ENCODE peak calls at places on chromosomes 16 and 17, in ten cellular contexts. D is K562, P is GM23338, M is esophagus muscularis mucosa, W is suprapubic skin, F is stomach, O is prostate gland, R is HepG2, Y is Panc1, C is transverse colon. H is an unnamed sample.

GRCh38 chr16:85151603-85152413 is 39.5 kb upstream of the CIBAR2 start:
- DNase-seq in D (peak; percentile 92), P (no peak), M (peak; percentile 95), W (no peak), F (peak; percentile 72), O (peak; percentile 74), R (no peak), Y (no peak), C (peak; percentile 65), H (no peak)

GRCh38 chr16:68417711-68418301 is 30.5 kb downstream of the SMPD3 start:
- DNase-seq in D (no peak), P (no peak), M (no peak), W (no peak), F (peak; percentile 91), O (peak; percentile 74), R (no peak), Y (no peak), C (peak; percentile 85), H (no peak)

GRCh38 chr17:21286066-21286770 is 1.7 kb downstream of the MAP2K3 start:
- DNase-seq in D (no peak), P (no peak), M (peak; percentile 98), W (peak; percentile 97), F (peak; percentile 91), O (peak; percentile 83), R (peak; percentile 96), Y (peak; percentile 50), C (peak; percentile 92), H (no peak)

GRCh38 chr16:77732241-77732946 is 10.1 kb downstream of the NUDT7 start:
- DNase-seq in D (no peak), P (no peak), M (no peak), W (no peak), F (no peak), O (no peak), R (peak; percentile 51), Y (no peak), C (no peak), H (no peak)

GRCh38 chr17:45747907-45748306 is 36.2 kb upstream of the CRHR1 start:
- DNase-seq in D (no peak), P (no peak), M (no peak), W (no peak), F (no peak), O (no peak), R (no peak), Y (no peak), C (no peak), H (no peak)

GRCh38 chr17:80337195-80337895 is 76.7 kb downstream of the RNF213 start:
- DNase-seq in D (no peak), P (no peak), M (no peak), W (no peak), F (no peak), O (no peak), R (no peak), Y (no peak), C (no peak), H (no peak)

GRCh38 chr17:18102640-18103039 is 5.9 kb upstream of the MYO15A start:
- DNase-seq in D (no peak), P (no peak), M (no peak), W (no peak), F (no peak), O (no peak), R (no peak), Y (no peak), C (no peak), H (no peak)

GRCh38 chr17:41687828-41688640 is 651 bp upstream of the EIF1 start:
- DNase-seq in D (no peak), P (peak; percentile 46), M (no peak), W (no peak), F (peak; percentile 65), O (peak; percentile 54), R (peak; percentile 74), Y (no peak), C (peak; percentile 73), H (no peak)

GRCh38 chr17:44069974-44070454 is 521 bp upstream of the G6PC3 start:
- DNase-seq in D (no peak), P (peak; percentile 60), M (no peak), W (no peak), F (no peak), O (no peak), R (no peak), Y (no peak), C (no peak), H (no peak)

GRCh38 chr17:60167095-60167741 is 17.4 kb downstream of the CA4 start:
- DNase-seq in D (no peak), P (no peak), M (no peak), W (no peak), F (peak; percentile 82), O (no peak), R (no peak), Y (no peak), C (no peak), H (no peak)

DNA sequence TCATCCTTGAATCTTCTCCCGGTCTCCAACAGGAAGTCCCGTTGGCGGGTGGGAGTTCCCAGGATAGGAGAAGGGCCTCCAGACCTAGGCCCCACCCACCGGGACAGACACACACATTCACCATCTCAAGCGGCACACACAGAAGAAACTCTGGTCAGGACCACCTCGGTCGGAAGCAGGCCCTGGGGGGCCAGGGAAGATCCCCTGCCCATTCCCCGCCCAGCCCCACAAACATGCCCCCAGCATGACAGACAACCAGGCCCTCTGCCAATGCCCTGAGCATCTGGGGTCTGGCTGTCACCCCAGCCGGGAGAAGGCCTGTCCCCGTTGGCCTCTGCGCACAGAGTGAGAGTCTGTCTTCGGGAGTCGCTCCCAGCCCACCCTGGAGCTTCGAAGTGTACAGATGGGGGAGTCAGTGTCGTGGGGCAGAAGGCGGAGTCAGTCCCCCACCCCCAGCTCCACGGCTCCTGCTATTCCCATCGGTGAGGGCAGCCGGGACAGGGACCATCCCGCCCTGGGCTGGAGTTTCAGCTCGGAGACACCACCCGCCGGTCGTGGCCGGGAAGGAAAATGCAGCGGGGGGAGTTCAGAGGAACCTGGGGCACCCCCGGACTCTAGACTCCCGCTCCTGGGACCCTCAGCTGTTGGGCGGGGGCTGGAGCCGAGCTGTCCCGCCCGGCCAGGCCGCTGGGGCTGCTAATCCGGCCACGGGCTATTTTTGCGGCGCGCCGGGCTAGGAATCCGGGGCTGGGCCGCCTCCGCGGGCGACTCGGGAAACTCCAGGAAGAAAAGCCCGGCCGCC is 690 bp downstream of the RHBDF1 start:
- DNase-seq in D (peak; percentile 64), P (peak; percentile 97), M (no peak), W (peak; percentile 95), F (peak; percentile 57), O (peak; percentile 97), R (peak; percentile 41), Y (no peak), C (peak; percentile 79), H (no peak)
- TF ChIP-seq POLR2AphosphoS5 in D (no peak), P (peak; percentile 48), M (peak; percentile 85), W (no peak), F (peak; percentile 22), O (peak; percentile 98), R (no peak), Y (peak; percentile 42), C (peak; percentile 71), H (no peak)

GRCh38 chr17:731943-732787 is at the start of gene TLCD3A:
- DNase-seq in D (peak; percentile 83), P (peak; percentile 71), M (no peak), W (no peak), F (peak; percentile 87), O (peak; percentile 75), R (no peak), Y (no peak), C (peak; percentile 78), H (no peak)
- TF ChIP-seq POLR2AphosphoS5 in D (no peak), P (no peak), M (peak; percentile 49), W (peak; percentile 16), F (peak; percentile 31), O (no peak), R (no peak), Y (peak; percentile 22), C (no peak), H (no peak)

GRCh38 chr17:50953518-50953830 is 87.3 kb upstream of the TOB1 start:
- DNase-seq in D (no peak), P (no peak), M (no peak), W (no peak), F (no peak), O (no peak), R (no peak), Y (no peak), C (no peak), H (no peak)

GRCh38 chr17:50955160-50955559 is 89.0 kb upstream of the TOB1 start:
- DNase-seq in D (no peak), P (no peak), M (no peak), W (no peak), F (no peak), O (no peak), R (no peak), Y (no peak), C (no peak), H (no peak)

GRCh38 chr17:50954641-50955121 is 88.5 kb upstream of the TOB1 start:
- DNase-seq in D (no peak), P (no peak), M (no peak), W (no peak), F (no peak), O (no peak), R (no peak), Y (no peak), C (no peak), H (no peak)

GRCh38 chr17:50952889-50953288 is 86.7 kb upstream of the TOB1 start:
- DNase-seq in D (no peak), P (no peak), M (peak; percentile 86), W (no peak), F (no peak), O (no peak), R (no peak), Y (no peak), C (no peak), H (no peak)

GRCh38 chr17:50953831-50954601 is 87.9 kb upstream of the TOB1 start:
- DNase-seq in D (no peak), P (peak; percentile 58), M (no peak), W (no peak), F (no peak), O (peak; percentile 85), R (no peak), Y (no peak), C (peak; percentile 43), H (no peak)
- TF ChIP-seq POLR2AphosphoS5 in D (no peak), P (no peak), M (peak; percentile 29), W (peak; percentile 45), F (no peak), O (peak; percentile 84), R (no peak), Y (no peak), C (no peak), H (no peak)

GRCh38 chr17:73902416-73903181 is 258.4 kb upstream of the SDK2 start:
- DNase-seq in D (no peak), P (peak; percentile 78), M (no peak), W (no peak), F (no peak), O (no peak), R (no peak), Y (no peak), C (no peak), H (no peak)

GRCh38 chr17:73901249-73901648 is 257.0 kb upstream of the SDK2 start:
- DNase-seq in D (no peak), P (no peak), M (no peak), W (no peak), F (no peak), O (no peak), R (no peak), Y (no peak), C (no peak), H (no peak)

GRCh38 chr17:73901661-73902415 is 257.6 kb upstream of the SDK2 start:
- DNase-seq in D (no peak), P (peak; percentile 73), M (no peak), W (no peak), F (peak; percentile 65), O (peak; percentile 48), R (no peak), Y (no peak), C (peak; percentile 72), H (no peak)

GRCh38 chr17:73899839-73900238 is 255.6 kb upstream of the SDK2 start:
- DNase-seq in D (no peak), P (no peak), M (no peak), W (no peak), F (no peak), O (no peak), R (no peak), Y (no peak), C (no peak), H (no peak)

GRCh38 chr17:73900516-73900915 is 256.3 kb upstream of the SDK2 start:
- DNase-seq in D (no peak), P (no peak), M (no peak), W (no peak), F (no peak), O (no peak), R (no peak), Y (no peak), C (no peak), H (no peak)
- TF ChIP-seq POLR2AphosphoS5 in D (no peak), P (no peak), M (no peak), W (no peak), F (no peak), O (no peak), R (no peak), Y (no peak), C (no peak), H (no peak)